ENCODE peak calls at places on chromosomes 13 and 19, in five cellular contexts. A is HCT116, F is lower lobe of right lung, X is Panc1, D is dorsolateral prefrontal cortex. B is an unnamed sample. For H3K27me3, the result is how much of the 10 kb centered on the place peaks cover.

GRCh38 chr19:14185158-14185557 is 20.8 kb downstream of the ADGRL1 start:
- DNase-seq in A (no peak), F (no peak), X (no peak), D (no peak), B (no peak)

GRCh38 chr19:30111456-30111855 is 169.4 kb downstream of the URI1 start:
- DNase-seq in A (no peak), F (no peak), X (no peak), D (no peak), B (no peak)

GRCh38 chr19:57192064-57192395 is 730 bp downstream of the ZNF264 start:
- DNase-seq in A (no peak), F (no peak), X (no peak), D (no peak), B (no peak)

GRCh38 chr13:49855930-49856329 is 63.4 kb upstream of the KPNA3 start:
- DNase-seq in A (no peak), F (no peak), X (no peak), D (no peak), B (no peak)

GRCh38 chr13:110914293-110915056 is 394 bp downstream of the ANKRD10 start:
- DNase-seq in A (no peak), F (peak), X (no peak), D (peak), B (no peak)

GRCh38 chr13:97564929-97565328 is 131.0 kb downstream of the RAP2A start:
- DNase-seq in A (no peak), F (no peak), X (no peak), D (no peak), B (no peak)

GRCh38 chr19:14385492-14385891 is 4.2 kb downstream of the ADGRE5 start:
- DNase-seq in A (no peak), F (no peak), X (no peak), D (no peak), B (no peak)

GRCh38 chr19:16369664-16370576 is 45.3 kb downstream of the KLF2 start:
- DNase-seq in A (no peak), F (peak), X (no peak), D (no peak), B (no peak)

GRCh38 chr19:32240316-32240715 is 105.1 kb upstream of the ZNF507 start:
- DNase-seq in A (no peak), F (no peak), X (no peak), D (no peak), B (no peak)

GRCh38 chr13:77465595-77466195 is 69.8 kb upstream of the SCEL start:
- DNase-seq in A (no peak), F (no peak), X (no peak), D (no peak), B (no peak)

GRCh38 chr19:45391346-45391745 is 13.5 kb downstream of the PPP1R13L start:
- DNase-seq in A (no peak), F (no peak), X (no peak), D (no peak), B (no peak)

GRCh38 chr19:30102666-30103065 is 160.6 kb downstream of the URI1 start:
- DNase-seq in A (no peak), F (no peak), X (no peak), D (no peak), B (no peak)

GRCh38 chr19:53537126-53537522 is 821 bp upstream of the ZNF331 start:
- DNase-seq in A (no peak), F (no peak), X (no peak), D (no peak), B (no peak)

GRCh38 chr13:93430346-93430745 is 203.7 kb downstream of the GPC6 start:
- DNase-seq in A (no peak), F (no peak), X (no peak), D (no peak), B (no peak)

GRCh38 chr13:94858856-94859811 is 146.8 kb upstream of the SOX21 start:
- DNase-seq in A (no peak), F (peak), X (no peak), D (peak), B (no peak)

GRCh38 chr13:42364613-42365000 is 92.7 kb downstream of the AKAP11 start:
- DNase-seq in A (no peak), F (no peak), X (no peak), D (no peak), B (no peak)

GRCh38 chr19:34241513-34242337 is 12.6 kb upstream of the GARRE1 start:
- DNase-seq in A (no peak), F (peak), X (no peak), D (no peak), B (no peak)

GRCh38 chr19:11478167-11479089 is 2.4 kb downstream of the ELAVL3 start:
- DNase-seq in A (no peak), F (no peak), X (no peak), D (peak), B (no peak)

GRCh38 chr13:40017662-40018262 is 362.3 kb downstream of the COG6 start:
- DNase-seq in A (no peak), F (no peak), X (no peak), D (no peak), B (no peak)

GRCh38 chr13:93925976-93926375 is 553.5 kb downstream of the DCT start:
- DNase-seq in A (no peak), F (no peak), X (no peak), D (no peak), B (no peak)

GRCh38 chr19:28324275-28325060 is 888.5 kb downstream of the UQCRFS1 start:
- DNase-seq in A (no peak), F (no peak), X (no peak), D (no peak), B (no peak)

GRCh38 chr19:32336259-32337111 is 8.9 kb upstream of the ZNF507 start:
- DNase-seq in A (no peak), F (no peak), X (no peak), D (no peak), B (no peak)

GRCh38 chr13:81017525-81018152 is 676.7 kb upstream of the SPRY2 start:
- DNase-seq in A (peak), F (no peak), X (no peak), D (no peak), B (peak)

GRCh38 chr13:24679686-24680085 is 522 bp upstream of the ATP12A start:
- DNase-seq in A (no peak), F (no peak), X (no peak), D (no peak), B (no peak)

GRCh38 chr19:39595950-39596349 is 6.4 kb upstream of the LGALS13 start:
- DNase-seq in A (no peak), F (no peak), X (no peak), D (no peak), B (no peak)

GRCh38 chr13:28356506-28357064 is 138.3 kb downstream of the FLT1 start:
- DNase-seq in A (no peak), F (no peak), X (no peak), D (no peak), B (no peak)

GRCh38 chr13:49985129-49985528 is 11.7 kb upstream of the TRIM13 start:
- DNase-seq in A (no peak), F (no peak), X (no peak), D (no peak), B (no peak)

GRCh38 chr19:41870401-41870873 is 6.6 kb upstream of the CD79A start:
- DNase-seq in A (no peak), F (no peak), X (no peak), D (no peak), B (no peak)

GRCh38 chr13:112588490-112589297 is 741 bp upstream of the TUBGCP3 start:
- DNase-seq in A (no peak), F (no peak), X (no peak), D (no peak), B (no peak)

GRCh38 chr19:44869728-44870470 is 21.2 kb upstream of the TOMM40 start:
- DNase-seq in A (no peak), F (peak), X (no peak), D (no peak), B (no peak)

GRCh38 chr19:36488118-36488815 is 1.1 kb downstream of the ZNF566 start:
- DNase-seq in A (no peak), F (no peak), X (no peak), D (no peak), B (no peak)

GRCh38 chr13:23751195-23751594 is 138.0 kb downstream of the MIPEP start:
- DNase-seq in A (no peak), F (no peak), X (peak), D (no peak), B (no peak)

GRCh38 chr13:42804244-42804868 is 23.0 kb downstream of the FAM216B start:
- DNase-seq in A (no peak), F (no peak), X (no peak), D (no peak), B (no peak)

GRCh38 chr19:10293637-10294367 is 4.0 kb downstream of the ICAM5 start:
- DNase-seq in A (no peak), F (no peak), X (no peak), D (no peak), B (no peak)

GRCh38 chr19:10294368-10294697 is 4.6 kb downstream of the ICAM5 start:
- DNase-seq in A (no peak), F (no peak), X (no peak), D (no peak), B (no peak)

GRCh38 chr19:10295847-10296591 is 6.3 kb downstream of the ICAM5 start:
- DNase-seq in A (no peak), F (no peak), X (no peak), D (no peak), B (no peak)

GRCh38 chr19:10292789-10293636 is 3.3 kb downstream of the ICAM5 start:
- DNase-seq in A (no peak), F (no peak), X (no peak), D (no peak), B (no peak)

DNA sequence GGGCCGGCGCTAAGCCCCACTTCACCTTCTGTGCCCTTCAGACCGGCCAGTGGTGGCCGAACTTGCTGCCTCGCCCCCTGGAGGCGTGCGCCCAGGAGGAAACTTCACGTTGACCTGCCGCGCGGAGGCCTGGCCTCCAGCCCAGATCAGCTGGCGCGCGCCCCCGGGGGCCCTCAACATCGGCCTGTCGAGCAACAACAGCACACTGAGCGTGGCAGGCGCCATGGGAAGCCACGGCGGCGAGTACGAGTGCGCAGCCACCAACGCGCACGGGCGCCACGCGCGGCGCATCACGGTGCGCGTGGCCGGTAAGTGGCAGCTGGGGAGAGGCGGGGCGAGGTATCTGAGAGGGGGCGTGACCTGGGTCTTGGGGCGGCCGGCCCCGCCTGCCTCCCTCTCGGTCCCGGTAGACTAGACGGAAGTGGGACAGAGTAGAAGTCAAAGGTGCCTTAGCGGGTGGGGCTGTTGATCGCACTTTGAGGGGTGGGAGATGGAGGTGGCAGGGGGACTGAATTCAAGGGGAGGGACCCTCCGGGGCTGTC is 5.6 kb downstream of the ICAM5 start:
- DNase-seq in A (no peak), F (peak), X (no peak), D (no peak), B (no peak)
- TF ChIP-seq CTCF in A (no peak), F (peak), X (no peak), D (no peak), B (no peak)

DNA sequence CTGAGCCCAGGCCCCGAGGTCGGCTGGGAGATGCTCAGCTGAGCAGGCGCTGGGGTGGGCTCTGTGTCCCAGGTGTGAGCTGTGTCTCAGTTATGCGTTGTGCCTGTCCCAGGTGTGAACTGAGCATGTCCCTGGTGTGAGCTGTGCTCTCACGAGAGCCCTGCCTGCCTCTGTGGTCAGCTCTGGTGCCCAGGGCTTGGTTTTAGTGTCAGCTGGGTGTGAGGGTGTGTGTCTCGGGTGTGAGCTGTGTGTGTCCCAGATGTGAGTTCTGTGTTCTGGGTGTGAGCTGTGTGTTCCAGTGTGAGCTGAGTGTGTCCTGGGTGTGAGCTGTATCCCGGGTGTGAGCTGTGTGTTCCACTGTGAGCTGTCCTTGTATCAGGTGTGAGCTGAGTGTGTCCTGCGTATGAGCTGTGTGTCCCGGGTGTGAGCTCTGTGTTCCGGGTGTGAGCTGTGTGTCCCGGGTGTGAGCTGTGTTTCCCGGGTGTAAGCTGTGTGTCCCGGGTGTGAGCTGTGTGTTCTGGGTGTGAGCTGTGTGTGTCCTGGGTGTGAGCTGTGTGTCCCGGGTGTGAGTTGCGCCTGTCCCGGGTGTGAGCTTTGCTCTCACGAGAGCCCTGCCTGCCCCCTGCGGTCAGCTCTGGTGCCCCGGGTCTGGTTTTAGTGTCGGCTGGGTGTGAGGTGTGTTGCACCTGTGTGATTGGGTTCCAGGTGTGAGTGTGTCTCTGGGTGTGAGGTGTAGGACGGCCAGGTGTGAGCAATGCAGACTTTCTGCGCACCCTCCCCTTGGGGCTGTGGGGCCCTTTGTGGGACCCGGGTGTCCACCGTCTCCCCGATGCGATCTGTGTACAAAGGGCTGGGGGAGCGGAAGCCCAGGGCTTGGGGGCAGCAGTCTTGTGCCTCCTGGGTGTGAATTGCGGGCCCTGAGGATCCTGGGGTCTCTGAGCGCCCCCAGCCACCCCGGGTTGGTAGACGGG is 7.1 kb upstream of the PEAK3 start:
- DNase-seq in A (no peak), F (no peak), X (no peak), D (no peak), B (no peak)
- H3K27me3 ChIP-seq in A (under half), F (half or more), X (under half), D (under half), B (half or more)

GRCh38 chr13:90395846-90396245 is 951.6 kb upstream of the MIR17HG start:
- DNase-seq in A (no peak), F (no peak), X (no peak), D (no peak), B (no peak)
- TF ChIP-seq CTCF in A (no peak), F (no peak), X (no peak), D (no peak), B (no peak)

GRCh38 chr13:75993823-75994222 is 357.7 kb downstream of the LMO7 start:
- DNase-seq in A (no peak), F (no peak), X (no peak), D (no peak), B (no peak)
- H3K27me3 ChIP-seq in A (under half), F (under half), X (under half), D (under half), B (under half)

DNA sequence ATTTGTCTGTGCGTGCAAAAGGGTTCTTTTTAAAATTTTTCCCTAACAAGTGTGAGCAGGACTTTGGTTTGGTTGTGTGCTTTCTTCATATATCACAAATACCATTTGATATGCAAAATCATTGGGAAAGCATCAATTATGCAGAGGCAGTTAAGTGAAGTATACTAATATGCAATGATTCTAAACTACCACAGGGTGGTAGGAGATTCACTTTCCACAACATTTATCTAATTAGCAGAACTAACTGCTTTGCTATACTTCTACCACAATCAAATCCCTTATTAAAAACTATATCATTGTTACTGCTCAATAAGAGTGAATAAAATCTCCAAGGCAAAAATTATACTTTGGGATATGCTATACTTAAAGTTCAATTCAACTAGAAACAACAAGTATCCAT is 2738.9 kb upstream of the PCDH20 start:
- DNase-seq in A (peak), F (no peak), X (no peak), D (no peak), B (no peak)
- TF ChIP-seq CTCF in A (peak), F (no peak), X (peak), D (no peak), B (peak)

DNA sequence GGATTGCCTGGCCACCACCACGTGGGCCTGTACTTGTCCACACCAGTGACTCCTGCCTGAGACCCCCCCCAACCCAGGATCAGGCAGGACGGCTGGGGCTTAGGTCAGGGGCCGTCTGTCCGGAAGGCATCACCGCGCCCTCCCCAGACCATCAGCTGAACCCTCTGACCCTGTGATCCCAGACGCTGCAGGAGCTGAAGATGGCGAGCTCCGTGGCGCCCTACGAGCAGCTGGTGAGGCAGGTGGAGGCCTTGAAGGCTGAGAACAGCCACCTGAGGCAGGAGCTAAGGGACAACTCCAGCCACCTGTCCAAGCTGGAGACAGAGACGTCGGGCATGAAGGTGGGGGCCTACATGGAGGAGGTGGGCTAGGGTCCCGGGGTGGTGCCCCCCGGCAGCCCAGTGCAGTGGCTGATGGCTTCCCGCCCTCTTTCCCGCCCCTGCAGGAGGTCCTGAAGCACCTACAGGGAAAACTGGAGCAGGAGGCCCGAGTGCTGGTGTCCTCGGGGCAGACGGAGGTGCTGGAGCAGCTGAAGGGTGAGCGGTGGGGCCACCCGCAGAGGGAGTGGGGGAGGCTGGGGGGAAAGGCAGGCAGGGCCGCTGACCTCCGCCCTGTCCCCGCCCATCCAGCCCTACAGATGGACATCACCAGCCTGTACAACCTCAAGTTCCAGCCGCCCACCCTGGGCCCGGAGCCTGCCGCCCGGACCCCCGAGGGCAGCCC is 3.0 kb downstream of the APC2 start:
- DNase-seq in A (no peak), F (no peak), X (no peak), D (no peak), B (no peak)
- H3K27me3 ChIP-seq in A (under half), F (half or more), X (under half), D (under half), B (half or more)

GRCh38 chr13:51912091-51912490 is 50.3 kb downstream of the CCDC70 start:
- DNase-seq in A (no peak), F (no peak), X (no peak), D (peak), B (no peak)

GRCh38 chr13:51916419-51916818 is 54.6 kb downstream of the CCDC70 start:
- DNase-seq in A (no peak), F (no peak), X (no peak), D (no peak), B (no peak)

GRCh38 chr13:51914137-51914493 is 52.3 kb downstream of the CCDC70 start:
- DNase-seq in A (no peak), F (no peak), X (no peak), D (no peak), B (no peak)

GRCh38 chr13:51912511-51913225 is 50.9 kb downstream of the CCDC70 start:
- DNase-seq in A (no peak), F (no peak), X (no peak), D (no peak), B (no peak)

DNA sequence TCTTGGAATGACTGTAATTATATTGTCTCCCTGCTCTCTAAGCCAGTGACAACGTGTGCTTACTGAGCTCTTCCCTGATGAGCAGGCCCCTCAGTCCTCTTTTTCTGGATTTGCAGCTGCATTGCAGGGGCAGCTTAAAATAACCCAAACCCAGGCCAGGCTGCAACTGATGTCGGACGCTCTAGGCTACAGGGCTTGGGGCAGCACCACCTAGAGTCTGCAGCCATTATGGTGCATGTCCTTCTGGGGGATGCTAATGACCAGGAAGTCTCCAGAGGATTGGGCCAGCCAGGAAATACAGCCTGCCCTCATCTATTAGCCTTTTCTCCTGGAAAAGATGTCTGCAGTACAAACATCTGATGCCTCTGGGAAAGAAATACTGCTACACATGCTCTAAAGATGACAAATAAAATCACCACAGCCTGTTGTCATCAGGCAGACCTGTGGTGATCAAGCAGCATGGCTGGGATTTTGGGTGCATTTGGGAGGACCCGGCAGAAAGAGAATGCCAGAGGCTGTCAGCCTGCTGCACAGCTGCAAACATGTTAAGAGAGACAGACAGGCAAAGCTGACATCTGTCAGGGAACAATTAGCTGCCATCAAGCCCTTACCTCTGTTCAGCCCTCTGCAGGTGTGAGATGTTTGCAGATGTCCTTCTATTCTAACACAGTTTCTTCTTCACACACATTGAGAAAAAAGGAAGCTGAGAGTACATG is 51.8 kb downstream of the CCDC70 start:
- DNase-seq in A (no peak), F (no peak), X (no peak), D (no peak), B (no peak)
- TF ChIP-seq CTCF in A (no peak), F (no peak), X (no peak), D (no peak), B (no peak)

GRCh38 chr19:49061000-49061399 is 3.5 kb upstream of the CGB7 start:
- DNase-seq in A (no peak), F (no peak), X (no peak), D (no peak), B (no peak)
- H3K27me3 ChIP-seq in A (under half), F (under half), X (under half), D (half or more), B (under half)

B was measured in kidney epithelial cell.